ENCODE peak calls at places on chromosomes 6 and 20, in eight cellular contexts. J is germinal center, S is left cardiac atrium, D is CD14-positive monocyte, K is foreskin fibroblast, Z is osteocyte, A is NCI-H1105, U is fibroblast of gingiva. Q is an unnamed sample.

GRCh38 chr6:170164271-170164900 is 126.5 kb downstream of the DLL1 start:
- DNase-seq in A (no peak), D (no peak), U (no peak), K (no peak), J (no peak), S (no peak), Z (no peak), Q (no peak)

GRCh38 chr20:58021481-58021880 is 207.0 kb downstream of the ANKRD60 start:
- DNase-seq in U (no peak), D (no peak), Z (no peak), S (peak), A (no peak), K (no peak), J (no peak), Q (no peak)

GRCh38 chr20:41072099-41072798 is 43.6 kb downstream of the TOP1 start:
- DNase-seq in D (no peak), K (peak), A (no peak), Z (no peak), S (peak), U (peak), J (no peak), Q (no peak)

GRCh38 chr6:146857180-146857959 is 258.6 kb downstream of the ADGB start:
- DNase-seq in Z (peak), K (peak), S (peak), D (peak), J (peak), A (peak), U (peak), Q (peak)

GRCh38 chr6:53673138-53673801 is 7.7 kb upstream of the KLHL31 start:
- DNase-seq in J (no peak), A (no peak), D (no peak), K (peak), S (no peak), Z (no peak), U (peak), Q (no peak)

GRCh38 chr6:21395121-21395520 is 198.4 kb upstream of the SOX4 start:
- DNase-seq in D (no peak), U (no peak), S (no peak), A (no peak), Z (no peak), J (no peak), K (no peak), Q (no peak)

GRCh38 chr20:47248448-47248966 is 108.0 kb downstream of the ZMYND8 start:
- DNase-seq in D (no peak), Z (no peak), A (no peak), K (no peak), U (no peak), J (no peak), S (no peak), Q (no peak)

GRCh38 chr20:5848711-5849505 is 98.7 kb downstream of the SHLD1 start:
- DNase-seq in D (no peak), Z (no peak), S (no peak), A (no peak), J (no peak), K (peak), U (no peak), Q (no peak)